ENCODE peak calls at places on chromosomes 4 and X, in six cellular contexts. A is SK-N-SH, J is A549, H is GM12878, D is HCT116, R is H1. C is an unnamed sample.
A peak's percentile ranks its signal among the peaks of the same experiment; 100 is the strongest.

GRCh38 chr4:132101526-132101925 is 1047.6 kb upstream of the PCDH10 start:
- DNase-seq in R (no peak), D (no peak), J (no peak), A (no peak), H (no peak), C (no peak)

GRCh38 chr4:178462710-178463109 is 1020.5 kb upstream of the AGA start:
- DNase-seq in H (no peak), J (no peak), R (no peak), D (no peak), A (no peak), C (no peak)

GRCh38 chr4:41072021-41072777 is 142.1 kb downstream of the APBB2 start:
- DNase-seq in J (no peak), A (no peak), R (no peak), H (peak; percentile 52), D (no peak), C (no peak)

GRCh38 chrX:3728454-3728853 is 15.0 kb upstream of the PRKX start:
- DNase-seq in J (no peak), A (no peak), H (no peak), R (no peak), D (no peak), C (no peak)

GRCh38 chrX:66677430-66677829 is 38.6 kb upstream of the EDA2R start:
- DNase-seq in H (no peak), D (no peak), R (no peak), J (no peak), A (no peak), C (no peak)

GRCh38 chr4:101299899-101300540 is 47.3 kb downstream of the PPP3CA start:
- DNase-seq in H (no peak), J (no peak), D (no peak), A (no peak), R (no peak), C (no peak)

GRCh38 chrX:76850851-76851250 is 423.3 kb downstream of the MAGEE1 start:
- DNase-seq in H (no peak), J (peak; percentile 0), A (no peak), R (no peak), D (no peak), C (no peak)

GRCh38 chr4:127709456-127709855 is 20.7 kb upstream of the SLC25A31 start:
- DNase-seq in D (no peak), H (no peak), J (no peak), R (no peak), A (no peak), C (no peak)

GRCh38 chr4:38310446-38311043 is 350.3 kb downstream of the PTTG2 start:
- DNase-seq in J (no peak), D (no peak), H (peak; percentile 97), A (no peak), R (no peak), C (no peak)

GRCh38 chrX:103571726-103572125 is 13.6 kb upstream of the TCEAL4 start:
- DNase-seq in A (no peak), J (no peak), H (no peak), R (no peak), D (no peak), C (no peak)

GRCh38 chrX:23465105-23465791 is 130.6 kb downstream of the PTCHD1 start:
- DNase-seq in A (no peak), R (no peak), D (no peak), J (no peak), H (no peak), C (no peak)

GRCh38 chr4:178356725-178357124 is 914.5 kb upstream of the AGA start:
- DNase-seq in D (peak; percentile 3), A (no peak), J (peak; percentile 1), R (no peak), H (no peak), C (no peak)

GRCh38 chrX:132877954-132878536 is 80.4 kb downstream of the HS6ST2 start:
- DNase-seq in D (no peak), J (no peak), A (no peak), R (no peak), H (no peak), C (no peak)

GRCh38 chr4:176432811-176433540 is 113.2 kb downstream of the SPCS3 start:
- DNase-seq in D (no peak), H (no peak), R (no peak), J (no peak), A (no peak), C (no peak)

GRCh38 chr4:40173470-40173875 is 23.4 kb upstream of the RHOH start:
- DNase-seq in D (no peak), A (no peak), H (no peak), R (no peak), J (no peak), C (no peak)

GRCh38 chr4:109703664-109704351 is 563 bp upstream of the CASP6 start:
- DNase-seq in A (no peak), R (no peak), D (no peak), H (peak; percentile 8), J (no peak), C (no peak)

GRCh38 chr4:156634612-156635011 is 337.0 kb downstream of the PDGFC start:
- DNase-seq in R (no peak), D (no peak), H (no peak), A (no peak), J (no peak), C (no peak)

GRCh38 chr4:2694691-2695090 is 61.4 kb downstream of the TNIP2 start:
- DNase-seq in J (no peak), D (no peak), H (no peak), A (no peak), R (no peak), C (no peak)

GRCh38 chr4:4430492-4431195 is 43.7 kb downstream of the NSG1 start:
- DNase-seq in H (no peak), D (peak; percentile 39), R (no peak), A (peak; percentile 77), J (peak; percentile 48), C (peak; percentile 65)

GRCh38 chr4:108100827-108101226 is 67.9 kb downstream of the LEF1 start:
- DNase-seq in A (no peak), R (no peak), H (no peak), J (no peak), D (no peak), C (no peak)

GRCh38 chr4:31022702-31023101 is 302.5 kb downstream of the PCDH7 start:
- DNase-seq in D (no peak), J (no peak), H (no peak), A (no peak), R (no peak), C (no peak)

GRCh38 chr4:165865995-165866650 is 6.9 kb upstream of the TLL1 start:
- DNase-seq in A (no peak), R (no peak), H (no peak), D (no peak), J (no peak), C (no peak)

GRCh38 chrX:9668537-9668936 is 97.1 kb downstream of the GPR143 start:
- DNase-seq in R (no peak), A (no peak), J (no peak), D (no peak), H (no peak), C (no peak)

GRCh38 chrX:153463556-153463955 is 6.8 kb downstream of the HAUS7 start:
- DNase-seq in A (no peak), R (no peak), J (no peak), H (no peak), D (no peak), C (no peak)

GRCh38 chr4:41776466-41776865 is 27.9 kb upstream of the PHOX2B start:
- DNase-seq in D (no peak), A (no peak), J (no peak), H (no peak), R (no peak), C (no peak)

GRCh38 chr4:7912826-7913225 is 26.8 kb downstream of the AFAP1 start:
- DNase-seq in D (no peak), J (no peak), R (no peak), A (no peak), H (no peak), C (no peak)

GRCh38 chr4:7918981-7919380 is 20.7 kb downstream of the AFAP1 start:
- DNase-seq in J (no peak), A (no peak), D (no peak), R (no peak), H (no peak), C (no peak)

GRCh38 chr4:7915875-7916242 is 23.8 kb downstream of the AFAP1 start:
- DNase-seq in H (no peak), J (no peak), R (no peak), D (no peak), A (no peak), C (no peak)

GRCh38 chr4:7922466-7922865 is 17.2 kb downstream of the AFAP1 start:
- DNase-seq in A (no peak), D (no peak), R (no peak), J (no peak), H (no peak), C (no peak)

GRCh38 chr4:7917669-7918068 is 22.0 kb downstream of the AFAP1 start:
- DNase-seq in R (no peak), H (no peak), J (no peak), A (no peak), D (no peak), C (no peak)
- TF ChIP-seq MAX in R (no peak), H (no peak), J (no peak), A (no peak), D (no peak), C (no peak)

DNA sequence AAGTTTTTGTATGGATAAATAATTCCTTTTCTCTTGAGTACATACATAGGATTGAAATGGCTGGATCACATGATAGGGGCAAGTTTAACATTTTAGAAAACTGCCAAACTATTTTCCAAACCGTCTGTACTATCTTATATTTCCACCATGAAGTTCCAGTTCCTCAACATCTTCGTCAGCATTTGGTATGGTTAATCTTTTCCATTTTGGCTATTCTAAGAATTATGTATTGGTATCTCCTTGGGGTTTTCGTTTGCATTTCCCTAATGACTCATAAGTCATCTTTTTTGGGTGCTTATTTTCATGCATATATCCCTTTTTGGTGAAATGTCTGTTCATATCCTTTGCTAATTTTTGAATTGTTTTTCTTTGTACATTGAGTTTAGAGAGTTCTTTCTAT is 227.7 kb downstream of the DLG3 start:
- DNase-seq in R (no peak), A (no peak), H (no peak), J (no peak), D (no peak), C (no peak)
- TF ChIP-seq RAD21 in R (no peak), A (no peak), H (no peak), J (no peak), D (no peak), C (no peak)

DNA sequence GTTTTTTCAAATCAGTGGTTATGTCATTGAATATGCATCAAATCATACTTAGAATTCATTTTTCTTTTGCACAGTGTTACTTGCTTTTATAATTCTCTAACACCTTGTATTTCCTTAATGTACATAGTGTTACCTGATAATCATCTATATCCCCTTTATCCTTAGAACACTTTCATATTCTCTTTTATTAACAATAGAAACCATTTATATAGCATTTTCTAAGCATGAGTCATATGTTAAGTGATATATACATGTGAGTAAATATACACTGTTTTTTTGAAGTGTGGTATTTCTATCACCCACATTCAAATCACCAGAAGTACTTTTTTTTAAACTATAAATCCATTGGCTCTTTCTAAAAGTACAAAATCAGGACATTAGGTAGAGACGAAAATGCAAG is 15.3 kb downstream of the EPHA5 start:
- DNase-seq in A (no peak), D (no peak), J (no peak), R (no peak), H (no peak), C (no peak)
- TF ChIP-seq MAX in A (no peak), D (no peak), J (no peak), R (no peak), H (no peak), C (no peak)

DNA sequence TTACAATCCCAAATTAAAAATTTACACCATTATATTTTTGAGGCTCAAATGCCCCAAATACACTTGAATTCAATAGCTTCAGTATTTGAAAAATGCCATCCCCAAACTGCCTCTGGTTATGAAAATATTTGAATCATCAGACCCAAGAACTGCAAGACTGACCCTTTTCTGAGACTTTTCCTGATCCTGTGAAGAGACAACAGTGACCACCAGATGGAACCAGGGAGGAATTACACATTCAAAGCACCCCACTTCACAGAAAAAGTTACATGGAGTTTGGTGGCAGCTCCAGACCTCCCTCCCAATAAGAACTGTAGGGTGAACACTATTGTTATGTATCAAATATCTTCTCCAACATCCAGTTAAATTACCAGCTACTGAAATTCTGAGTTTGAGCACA is 44.0 kb upstream of the SCD5 start:
- DNase-seq in J (peak; percentile 15), D (no peak), H (no peak), A (peak; percentile 20), R (no peak), C (peak; percentile 13)
- TF ChIP-seq RAD21 in J (no peak), D (peak; percentile 15), H (no peak), A (peak; percentile 11), R (no peak), C (no peak)